ENCODE peak calls at places on chromosomes 6 and 20, in seven cellular contexts. P, T, I, X, Q, S and E are unnamed samples. For H3K27me3, H4K20me1 and H3K4me1, the result is how much of the 10 kb centered on the place peaks cover.

GRCh38 chr6:113405326-113406050 is 451.7 kb upstream of the MARCKS start:
- DNase-seq in I (no peak), S (no peak), T (no peak), Q (no peak), P (no peak), X (peak), E (peak)

GRCh38 chr6:33297406-33297955 is 1.3 kb downstream of the RGL2 start:
- DNase-seq in I (no peak), X (no peak), T (no peak), S (peak), P (peak), Q (peak), E (no peak)

GRCh38 chr6:140540743-140541142 is 1166.3 kb upstream of the CITED2 start:
- DNase-seq in I (no peak), S (no peak), P (no peak), Q (no peak), T (no peak), X (no peak), E (no peak)

GRCh38 chr6:144955853-144956252 is 670.7 kb downstream of the UTRN start:
- DNase-seq in P (no peak), T (peak), I (peak), Q (no peak), S (peak), X (peak), E (peak)

GRCh38 chr20:31606928-31607639 is 2.0 kb downstream of the ID1 start:
- DNase-seq in Q (peak), X (peak), P (peak), T (peak), S (peak), I (peak), E (peak)

GRCh38 chr6:137571854-137572253 is 77.7 kb upstream of the OLIG3 start:
- DNase-seq in I (peak), T (no peak), Q (peak), P (peak), X (peak), S (peak), E (no peak)

GRCh38 chr20:13105864-13106457 is 97.2 kb downstream of the SPTLC3 start:
- DNase-seq in X (peak), P (peak), I (peak), S (peak), Q (peak), T (peak), E (peak)

GRCh38 chr20:35992713-35993335 is 24.4 kb downstream of the CNBD2 start:
- DNase-seq in T (peak), Q (peak), I (peak), X (peak), S (peak), P (peak), E (peak)

GRCh38 chr20:62480318-62480717 is 4.5 kb upstream of the GATA5 start:
- DNase-seq in X (no peak), P (no peak), Q (no peak), T (no peak), I (no peak), S (no peak), E (no peak)

GRCh38 chr6:113732384-113732966 is 124.7 kb upstream of the MARCKS start:
- DNase-seq in P (peak), T (peak), Q (peak), X (no peak), I (peak), S (no peak), E (peak)

GRCh38 chr6:138572885-138573284 is 73.6 kb upstream of the NHSL1 start:
- DNase-seq in T (no peak), S (no peak), P (no peak), X (no peak), I (no peak), Q (no peak), E (no peak)

GRCh38 chr20:20237093-20237959 is 130.6 kb upstream of the INSM1 start:
- DNase-seq in X (peak), Q (peak), I (peak), P (peak), T (no peak), S (peak), E (peak)

GRCh38 chr6:43623880-43624785 is 4.9 kb downstream of the GTPBP2 start:
- DNase-seq in X (no peak), I (no peak), P (no peak), Q (no peak), S (no peak), T (no peak), E (no peak)

GRCh38 chr6:52155791-52156576 is 30.2 kb upstream of the IL17A start:
- DNase-seq in P (peak), S (peak), I (no peak), X (no peak), Q (no peak), T (peak), E (no peak)

GRCh38 chr20:23887856-23888255 is 8.3 kb upstream of the CST5 start:
- DNase-seq in I (no peak), T (no peak), X (no peak), Q (no peak), S (no peak), P (no peak), E (no peak)

GRCh38 chr6:145271086-145271485 is 464.2 kb downstream of the EPM2A start:
- DNase-seq in Q (no peak), T (no peak), I (no peak), P (no peak), X (no peak), S (no peak), E (no peak)

GRCh38 chr20:22389836-22390542 is 194.4 kb downstream of the FOXA2 start:
- DNase-seq in X (peak), Q (no peak), T (peak), P (no peak), S (peak), I (no peak), E (peak)

GRCh38 chr6:157121897-157122296 is 201.4 kb downstream of the TMEM242 start:
- DNase-seq in I (no peak), S (no peak), P (no peak), T (no peak), Q (no peak), X (no peak), E (no peak)

GRCh38 chr6:54060286-54060685 is 51.0 kb upstream of the MLIP start:
- DNase-seq in I (peak), X (peak), S (no peak), T (peak), P (peak), Q (no peak), E (peak)

GRCh38 chr6:130906736-130907381 is 79.7 kb downstream of the SMLR1 start:
- DNase-seq in S (peak), X (peak), T (peak), P (peak), I (peak), Q (no peak), E (peak)

GRCh38 chr6:47302043-47302442 is 7.7 kb downstream of the TNFRSF21 start:
- DNase-seq in I (no peak), Q (no peak), P (no peak), T (no peak), X (no peak), S (no peak), E (no peak)

GRCh38 chr20:1324598-1325172 is 4.3 kb downstream of the SDCBP2 start:
- DNase-seq in P (peak), T (peak), Q (no peak), I (peak), S (no peak), X (peak), E (peak)

GRCh38 chr6:16322666-16323312 is 84.4 kb downstream of the GMPR start:
- DNase-seq in X (peak), T (peak), P (no peak), I (peak), S (no peak), Q (no peak), E (peak)

GRCh38 chr20:38727602-38728236 is 3.4 kb downstream of the SLC32A1 start:
- DNase-seq in P (no peak), Q (no peak), T (no peak), X (no peak), I (no peak), S (no peak), E (no peak)

GRCh38 chr20:41390889-41391288 is 24.3 kb upstream of the EMILIN3 start:
- DNase-seq in Q (no peak), S (no peak), X (no peak), P (no peak), T (no peak), I (no peak), E (peak)

GRCh38 chr6:79621579-79621978 is 9.6 kb upstream of the SH3BGRL2 start:
- DNase-seq in P (no peak), I (no peak), Q (no peak), T (no peak), S (no peak), X (no peak), E (no peak)

GRCh38 chr20:11777861-11778570 is 139.7 kb upstream of the BTBD3 start:
- DNase-seq in X (peak), Q (peak), I (peak), S (no peak), P (peak), T (peak), E (peak)

GRCh38 chr6:78810698-78811097 is 56.7 kb upstream of the IRAK1BP1 start:
- DNase-seq in Q (no peak), X (peak), P (no peak), I (peak), S (peak), T (peak), E (no peak)

GRCh38 chr20:24943731-24944130 is 5.3 kb upstream of the CST7 start:
- DNase-seq in T (no peak), I (no peak), S (no peak), X (no peak), P (no peak), Q (no peak), E (no peak)

GRCh38 chr6:103783344-103783743 is 1076.4 kb downstream of the HACE1 start:
- DNase-seq in T (no peak), I (no peak), P (peak), X (no peak), Q (no peak), S (no peak), E (no peak)

GRCh38 chr20:18056174-18057105 is 1.3 kb downstream of the OVOL2 start:
- DNase-seq in T (no peak), P (no peak), Q (peak), I (no peak), X (peak), S (peak), E (peak)

GRCh38 chr20:49750611-49751396 is 37.1 kb upstream of the B4GALT5 start:
- DNase-seq in T (no peak), I (no peak), S (no peak), Q (no peak), X (peak), P (no peak), E (no peak)

GRCh38 chr6:32113386-32114352 is 4.5 kb upstream of the TNXB start:
- DNase-seq in S (no peak), P (no peak), T (peak), X (peak), Q (peak), I (peak), E (peak)

GRCh38 chr6:446418-447366 is 55.1 kb downstream of the IRF4 start:
- DNase-seq in T (no peak), P (no peak), S (no peak), X (peak), Q (no peak), I (no peak), E (no peak)

GRCh38 chr6:116836943-116837342 is 8.1 kb upstream of the GPRC6A start:
- DNase-seq in I (no peak), Q (no peak), P (no peak), S (no peak), X (no peak), T (no peak), E (no peak)

GRCh38 chr6:108145639-108146038 is 20.2 kb upstream of the NR2E1 start:
- DNase-seq in I (no peak), S (no peak), P (no peak), Q (no peak), X (no peak), T (no peak), E (no peak)

GRCh38 chr20:37375227-37375626 is 29.3 kb downstream of the SRC start:
- DNase-seq in Q (no peak), I (no peak), T (no peak), P (no peak), X (no peak), S (no peak), E (no peak)

GRCh38 chr6:155187994-155188706 is 75.7 kb upstream of the CLDN20 start:
- DNase-seq in S (peak), T (peak), Q (no peak), P (peak), X (peak), I (peak), E (peak)

GRCh38 chr20:57582029-57582378 is 21.1 kb downstream of the PCK1 start:
- DNase-seq in X (no peak), Q (no peak), S (no peak), T (no peak), I (no peak), P (no peak), E (no peak)
- H3K27me3 ChIP-seq in X (half or more), Q (under half), S (under half), T (under half), I (under half), P (under half), E (under half)

DNA sequence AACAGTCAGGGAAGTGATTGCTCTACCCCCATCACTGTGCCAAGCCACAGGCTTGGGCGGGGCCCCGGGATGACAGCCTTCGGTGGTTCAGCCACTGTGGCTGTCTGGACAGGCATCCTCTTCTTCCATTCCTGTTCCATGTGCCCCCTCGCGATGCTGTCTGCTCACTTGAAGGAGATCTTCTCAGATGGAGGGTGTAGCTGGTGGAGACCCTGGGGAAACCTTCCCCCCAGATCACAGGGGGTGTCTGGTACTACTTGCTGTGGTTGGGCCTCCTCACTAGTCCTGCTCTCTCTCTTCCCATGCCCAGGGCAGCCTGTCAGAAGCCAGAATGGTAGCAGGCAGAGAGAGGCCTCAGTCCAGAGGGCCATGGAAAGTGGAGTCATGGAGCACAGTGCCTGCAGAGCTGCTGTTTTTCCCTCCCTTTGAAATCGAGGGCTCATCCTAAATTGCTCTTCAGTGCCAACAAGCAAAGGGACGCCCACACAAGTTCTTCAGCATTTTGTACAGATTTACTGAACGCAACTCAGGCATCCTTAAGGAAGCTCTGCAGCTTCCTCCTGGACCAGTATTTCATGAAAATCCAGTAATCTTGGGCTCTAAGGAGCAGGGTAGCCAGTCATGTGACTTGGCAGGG is 326.6 kb downstream of the ZFAND3 start:
- DNase-seq in P (no peak), T (no peak), X (peak), I (peak), S (peak), Q (no peak), E (no peak)
- H4K20me1 ChIP-seq in P (under half), T (half or more), X (under half), I (half or more), S (under half), Q (half or more), E (under half)

GRCh38 chr20:59031326-59032022 is 661 bp downstream of the ATP5F1E start:
- DNase-seq in X (no peak), I (no peak), P (peak), T (no peak), Q (no peak), S (no peak), E (no peak)

GRCh38 chr20:59032713-59033059 is 551 bp upstream of the ATP5F1E start:
- DNase-seq in I (peak), X (peak), Q (peak), T (no peak), S (no peak), P (no peak), E (no peak)

GRCh38 chr20:59032023-59032712 is at the start of gene ATP5F1E:
- DNase-seq in I (peak), P (peak), Q (peak), X (peak), S (peak), T (peak), E (peak)

GRCh38 chr20:59033616-59034165 is 1.6 kb upstream of the ATP5F1E start:
- DNase-seq in S (no peak), T (no peak), P (no peak), X (no peak), I (no peak), Q (no peak), E (no peak)

GRCh38 chr20:59033093-59033492 is 958 bp upstream of the ATP5F1E start:
- DNase-seq in S (no peak), Q (no peak), I (no peak), X (no peak), T (no peak), P (no peak), E (no peak)
- H3K4me1 ChIP-seq in S (under half), Q (under half), I (under half), X (under half), T (under half), P (under half), E (under half)

GRCh38 chr6:26350858-26351543 is 14.0 kb upstream of the BTN3A2 start:
- DNase-seq in S (no peak), P (no peak), I (no peak), Q (no peak), X (no peak), T (no peak), E (no peak)
- H3K27me3 ChIP-seq in S (under half), P (under half), I (under half), Q (under half), X (under half), T (under half), E (under half)

DNA sequence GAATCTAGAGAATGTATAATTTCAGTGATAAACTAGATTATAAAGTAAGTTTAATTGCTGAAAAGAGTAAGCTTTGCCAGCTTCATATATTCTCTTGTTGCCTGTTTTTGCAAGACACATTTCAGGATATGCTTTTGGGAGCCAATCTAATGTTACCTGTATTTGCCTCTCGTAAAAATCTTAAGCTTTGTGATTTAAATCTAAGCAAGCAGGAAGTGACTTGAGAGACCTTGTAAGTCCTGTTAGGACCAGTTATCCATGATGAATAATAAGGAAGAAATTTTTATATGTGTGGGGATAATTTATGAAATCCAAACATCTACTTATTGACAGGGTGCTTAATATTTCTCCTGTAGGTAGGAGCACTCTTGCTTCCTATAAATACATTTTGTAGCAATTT is 232.5 kb downstream of the ZFAND3 start:
- DNase-seq in X (no peak), Q (no peak), P (no peak), S (peak), I (no peak), T (no peak), E (no peak)
- H4K20me1 ChIP-seq in X (under half), Q (half or more), P (under half), S (under half), I (half or more), T (half or more), E (under half)

GRCh38 chr6:149887343-149887742 is 10.6 kb downstream of the RAET1E start:
- DNase-seq in X (peak), T (peak), P (no peak), S (peak), Q (no peak), I (peak), E (peak)

GRCh38 chr6:149884215-149884614 is 13.7 kb downstream of the RAET1E start:
- DNase-seq in Q (no peak), S (no peak), P (no peak), X (peak), T (no peak), I (peak), E (peak)

GRCh38 chr6:149888113-149888512 is 9.8 kb downstream of the RAET1E start:
- DNase-seq in P (no peak), T (no peak), X (no peak), Q (no peak), I (no peak), S (no peak), E (no peak)

GRCh38 chr6:149884617-149885016 is 13.3 kb downstream of the RAET1E start:
- DNase-seq in T (no peak), S (no peak), Q (no peak), P (no peak), X (no peak), I (no peak), E (no peak)

GRCh38 chr6:149885888-149886287 is 12.0 kb downstream of the RAET1E start:
- DNase-seq in T (no peak), S (peak), I (no peak), Q (no peak), X (no peak), P (no peak), E (no peak)
- H3K4me1 ChIP-seq in T (under half), S (half or more), I (under half), Q (under half), X (half or more), P (under half), E (under half)

DNA sequence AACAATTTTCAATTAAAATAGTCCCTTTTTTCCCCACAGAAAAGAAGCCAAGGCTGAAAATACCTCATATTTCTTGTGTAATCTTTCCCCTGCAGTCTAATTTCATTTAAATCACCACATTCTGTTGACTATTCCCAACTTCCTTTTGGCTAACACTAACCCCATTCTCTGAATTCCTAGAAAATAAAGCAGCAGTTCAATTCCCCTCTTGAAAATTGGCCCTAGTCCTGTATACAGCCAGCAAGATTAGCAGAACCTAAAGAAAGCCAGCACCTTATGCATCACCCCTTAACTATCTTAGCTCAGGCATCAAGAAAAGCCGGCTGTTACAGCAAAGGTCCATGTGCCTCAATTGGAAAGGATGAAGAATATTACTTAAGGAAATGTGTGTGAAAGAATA is 69.7 kb downstream of the MDN1 start:
- DNase-seq in P (no peak), I (peak), S (no peak), Q (no peak), T (peak), X (no peak), E (peak)
- H3K27me3 ChIP-seq in P (under half), I (under half), S (under half), Q (under half), T (under half), X (under half), E (under half)

GRCh38 chr6:87180105-87180504 is 24.7 kb downstream of the ZNF292 start:
- DNase-seq in T (no peak), X (no peak), Q (no peak), S (no peak), P (no peak), I (no peak), E (no peak)

GRCh38 chr6:87182321-87182720 is 27.0 kb downstream of the ZNF292 start:
- DNase-seq in Q (no peak), S (no peak), P (no peak), T (no peak), X (no peak), I (no peak), E (no peak)

GRCh38 chr6:87182940-87183339 is 27.6 kb downstream of the ZNF292 start:
- DNase-seq in Q (no peak), P (no peak), X (no peak), S (no peak), T (no peak), I (no peak), E (no peak)

GRCh38 chr6:87183687-87184086 is 28.3 kb downstream of the ZNF292 start:
- DNase-seq in T (peak), P (no peak), S (peak), I (peak), X (peak), Q (no peak), E (peak)

GRCh38 chr6:87181903-87182302 is 26.5 kb downstream of the ZNF292 start:
- DNase-seq in X (no peak), I (no peak), S (no peak), T (no peak), P (no peak), Q (no peak), E (no peak)
- H4K20me1 ChIP-seq in X (under half), I (half or more), S (under half), T (half or more), P (under half), Q (half or more), E (under half)

GRCh38 chr20:54086444-54087134 is 16.2 kb upstream of the BCAS1 start:
- DNase-seq in Q (no peak), S (no peak), T (peak), I (peak), X (peak), P (no peak), E (peak)
- H3K4me1 ChIP-seq in Q (under half), S (under half), T (under half), I (under half), X (half or more), P (under half), E (under half)